ENCODE peak calls at places on chromosomes 2 and 18, in nine cellular contexts. T, X, M, J, A, W, S, V and B are unnamed samples. For H3K4me1, the result is how much of the 10 kb centered on the place peaks cover.

GRCh38 chr2:149021271-149021719 is 17.2 kb upstream of the LYPD6B start:
- DNase-seq in A (no peak), X (no peak), V (no peak), W (no peak), J (no peak), S (no peak), T (no peak), M (no peak), B (peak)

GRCh38 chr18:22340340-22340739 is 77.4 kb downstream of the CTAGE1 start:
- DNase-seq in T (no peak), J (no peak), X (no peak), S (no peak), V (no peak), M (no peak), W (no peak), A (no peak), B (no peak)

GRCh38 chr2:65153515-65153914 is 23.6 kb upstream of the RAB1A start:
- DNase-seq in V (no peak), X (no peak), J (no peak), M (no peak), A (no peak), T (no peak), W (no peak), S (no peak), B (no peak)

GRCh38 chr2:106572541-106573148 is 85.5 kb downstream of the CD8B2 start:
- DNase-seq in V (no peak), M (no peak), T (peak), X (no peak), J (no peak), S (no peak), A (no peak), W (no peak), B (no peak)

GRCh38 chr2:98280376-98281102 is 65.7 kb upstream of the CNGA3 start:
- DNase-seq in S (no peak), J (no peak), A (peak), M (peak), V (no peak), X (no peak), T (no peak), W (no peak), B (no peak)

GRCh38 chr18:59536181-59536580 is 161.0 kb downstream of the CCBE1 start:
- DNase-seq in W (no peak), V (no peak), X (no peak), M (no peak), T (no peak), A (no peak), J (no peak), S (no peak), B (no peak)

GRCh38 chr2:200026312-200026711 is 70.9 kb downstream of the MAIP1 start:
- DNase-seq in W (no peak), J (no peak), M (no peak), S (no peak), X (peak), V (no peak), T (no peak), A (no peak), B (no peak)

GRCh38 chr18:9539283-9539682 is 64.0 kb downstream of the RALBP1 start:
- DNase-seq in X (no peak), V (no peak), T (no peak), W (no peak), M (no peak), A (no peak), S (no peak), J (no peak), B (no peak)

GRCh38 chr18:14914771-14915170 is 166.8 kb downstream of the ANKRD30B start:
- DNase-seq in V (no peak), W (no peak), X (no peak), M (no peak), J (no peak), T (no peak), S (no peak), A (no peak), B (no peak)

GRCh38 chr2:66445076-66445724 is 10.3 kb downstream of the MEIS1 start:
- DNase-seq in A (no peak), S (peak), T (no peak), M (peak), X (no peak), V (no peak), W (no peak), J (no peak), B (no peak)

GRCh38 chr2:74239346-74239745 is 40.9 kb downstream of the MTHFD2 start:
- DNase-seq in V (peak), M (no peak), S (no peak), X (no peak), J (no peak), W (no peak), A (no peak), T (no peak), B (no peak)

GRCh38 chr18:27860701-27861107 is 316.2 kb downstream of the CDH2 start:
- DNase-seq in X (peak), M (no peak), J (no peak), W (no peak), V (no peak), S (no peak), T (no peak), A (no peak), B (no peak)

GRCh38 chr2:117771969-117772630 is 42.4 kb upstream of the DDX18 start:
- DNase-seq in M (no peak), V (no peak), J (no peak), X (no peak), A (no peak), T (peak), S (no peak), W (no peak), B (no peak)

GRCh38 chr2:117776888-117777287 is 37.6 kb upstream of the DDX18 start:
- DNase-seq in X (no peak), W (no peak), A (peak), M (no peak), V (no peak), T (no peak), S (no peak), J (no peak), B (no peak)

GRCh38 chr2:117770696-117771095 is 43.8 kb upstream of the DDX18 start:
- DNase-seq in S (no peak), T (no peak), V (no peak), X (no peak), M (no peak), W (no peak), J (no peak), A (no peak), B (no peak)

GRCh38 chr2:117774716-117775115 is 39.8 kb upstream of the DDX18 start:
- DNase-seq in M (no peak), S (no peak), J (no peak), T (no peak), A (no peak), W (no peak), V (no peak), X (no peak), B (no peak)

GRCh38 chr2:117775820-117776219 is 38.7 kb upstream of the DDX18 start:
- DNase-seq in X (no peak), W (no peak), T (no peak), A (no peak), V (no peak), S (no peak), J (no peak), M (no peak), B (no peak)
- TF ChIP-seq POLR2A in X (no peak), W (no peak), T (no peak), A (no peak), V (no peak), S (no peak), J (no peak), M (no peak), B (no peak)

GRCh38 chr18:79405781-79406575 is 10.2 kb downstream of the NFATC1 start:
- DNase-seq in V (peak), X (peak), M (peak), W (peak), J (no peak), T (no peak), S (no peak), A (peak), B (peak)

GRCh38 chr18:79405019-79405780 is 9.5 kb downstream of the NFATC1 start:
- DNase-seq in A (no peak), X (no peak), V (peak), J (no peak), W (no peak), S (no peak), T (no peak), M (no peak), B (peak)

GRCh38 chr18:79403723-79404566 is 8.2 kb downstream of the NFATC1 start:
- DNase-seq in X (no peak), T (no peak), S (no peak), A (no peak), M (no peak), W (no peak), V (peak), J (no peak), B (peak)

GRCh38 chr18:79402977-79403722 is 7.4 kb downstream of the NFATC1 start:
- DNase-seq in M (peak), T (no peak), V (peak), A (peak), S (no peak), W (peak), X (peak), J (peak), B (peak)

DNA sequence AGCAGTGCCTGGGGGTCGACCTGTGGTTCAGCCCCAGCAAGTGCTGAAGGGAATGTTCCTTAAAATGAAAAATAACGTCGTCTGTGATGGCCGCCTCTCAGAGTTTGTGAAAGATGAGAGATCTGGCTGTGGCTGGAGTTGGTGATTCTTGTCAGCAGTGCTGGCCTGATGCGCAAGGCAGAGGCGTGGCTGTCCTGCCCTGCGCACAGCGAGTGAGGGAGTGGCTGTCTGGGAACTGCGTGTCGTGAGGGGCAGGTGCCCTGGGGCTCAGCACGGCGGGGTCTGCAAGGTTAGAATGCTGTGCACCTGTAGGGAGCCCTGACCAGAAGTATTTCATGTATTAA is 8.8 kb downstream of the NFATC1 start:
- DNase-seq in W (no peak), S (no peak), X (no peak), M (no peak), A (no peak), T (no peak), J (no peak), V (peak), B (no peak)
- H3K4me1 ChIP-seq in W (under half), S (under half), X (under half), M (under half), A (under half), T (under half), J (under half), V (under half), B (under half)

DNA sequence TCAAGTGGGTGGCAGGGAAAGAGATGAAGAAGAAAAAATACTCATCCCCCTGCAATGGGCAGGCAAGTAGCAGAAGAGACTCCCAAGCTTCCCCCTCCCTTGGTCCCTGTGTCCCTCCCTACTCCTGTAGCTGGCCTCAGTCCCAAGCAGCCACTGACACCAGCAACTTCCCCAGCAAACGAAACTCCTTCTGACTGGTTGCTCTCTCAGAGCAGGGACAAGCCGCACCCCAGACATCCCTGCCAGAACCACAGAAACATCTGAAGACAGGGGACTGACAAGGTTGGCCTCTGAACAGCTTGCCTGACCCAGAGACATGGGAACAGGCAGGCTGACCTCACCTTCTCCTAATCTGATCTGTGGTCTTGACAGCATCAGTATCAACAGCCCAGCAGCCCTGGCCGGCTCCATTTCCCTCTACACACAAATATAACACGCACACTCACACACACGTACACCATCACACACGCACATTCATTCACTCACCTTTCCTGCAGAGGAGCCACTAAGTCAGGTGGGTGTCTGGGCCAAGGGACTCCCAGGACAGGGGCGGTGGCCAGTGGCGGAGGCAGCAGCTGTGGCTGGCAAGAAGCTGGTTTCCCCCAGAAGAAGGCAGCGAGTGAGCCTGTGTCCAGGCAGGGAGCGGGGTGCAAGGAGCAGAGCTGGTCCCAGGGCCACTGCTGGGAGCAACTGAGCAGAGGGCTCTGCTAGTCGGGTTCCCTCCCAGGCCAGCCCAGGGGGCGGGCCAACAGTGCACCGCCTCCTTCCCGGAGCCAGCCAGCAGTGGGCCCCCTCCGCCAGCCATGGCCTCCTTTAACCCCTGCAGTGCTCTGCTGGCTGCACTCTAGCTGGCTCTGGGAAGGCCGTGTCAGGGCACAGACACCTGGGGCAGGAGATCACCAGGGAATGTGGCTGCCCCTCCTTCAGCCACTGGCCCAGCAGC is 59.1 kb downstream of the TNS1 start:
- DNase-seq in A (peak), T (peak), W (peak), M (peak), X (peak), V (peak), J (peak), S (peak), B (peak)
- TF ChIP-seq POLR2A in A (peak), T (peak), W (peak), M (peak), X (peak), V (peak), J (no peak), S (peak), B (peak)

DNA sequence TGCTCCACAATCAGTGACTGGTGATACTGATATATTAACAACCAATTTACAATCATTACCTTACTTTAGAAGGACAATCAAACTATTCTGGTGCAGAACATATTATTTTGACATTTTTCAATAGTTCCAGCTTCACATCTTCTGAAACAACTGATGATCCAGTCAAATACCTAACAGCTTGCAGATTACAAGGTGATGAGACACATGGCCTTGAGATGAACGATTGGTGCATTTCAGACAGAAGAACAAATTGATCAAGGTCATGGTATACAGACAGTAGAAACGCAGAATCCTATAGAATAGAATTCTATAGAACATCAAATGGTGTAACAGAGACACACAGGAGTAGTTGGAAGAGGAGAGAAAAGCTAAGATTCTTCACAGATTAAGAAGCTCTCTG is 24.8 kb downstream of the SESTD1 start:
- DNase-seq in J (no peak), A (no peak), M (no peak), V (no peak), T (no peak), X (no peak), W (no peak), S (no peak), B (no peak)
- H3K4me1 ChIP-seq in J (under half), A (under half), M (under half), V (under half), T (under half), X (under half), W (under half), S (under half), B (under half)